ENCODE peak calls at places on chromosomes 12 and 14, in five cellular contexts. E, K, Y, O and V are unnamed samples.

GRCh38 chr14:36750244-36750643 is 88.6 kb downstream of the PAX9 start:
- DNase-seq in Y (no peak), K (no peak), O (no peak), E (no peak), V (no peak)

GRCh38 chr12:54571166-54571856 is 17.1 kb downstream of the PPP1R1A start:
- DNase-seq in K (no peak), Y (no peak), O (no peak), E (no peak), V (no peak)

GRCh38 chr14:54200726-54201125 is 196.1 kb upstream of the CDKN3 start:
- DNase-seq in Y (no peak), K (no peak), E (no peak), O (no peak), V (no peak)

GRCh38 chr14:20460458-20461229 is 590 bp downstream of the PIP4P1 start:
- DNase-seq in K (no peak), Y (no peak), E (no peak), O (no peak), V (peak; percentile 88)

GRCh38 chr12:121102307-121102706 is 30.4 kb upstream of the P2RX7 start:
- DNase-seq in O (no peak), Y (no peak), K (no peak), E (no peak), V (no peak)

GRCh38 chr12:19489168-19489567 is 49.9 kb downstream of the AEBP2 start:
- DNase-seq in Y (no peak), K (no peak), O (no peak), E (no peak), V (no peak)

GRCh38 chr12:14327717-14328116 is 37.8 kb upstream of the ATF7IP start:
- DNase-seq in E (no peak), Y (no peak), K (no peak), O (no peak), V (no peak)

GRCh38 chr14:91414475-91415342 is 2.9 kb downstream of the CCDC88C start:
- DNase-seq in E (no peak), O (no peak), Y (no peak), K (no peak), V (no peak)

GRCh38 chr14:32809255-32809654 is 129.4 kb upstream of the NPAS3 start:
- DNase-seq in O (no peak), Y (no peak), K (no peak), E (no peak), V (no peak)

GRCh38 chr14:40682131-40682913 is 924.4 kb upstream of the LRFN5 start:
- DNase-seq in Y (no peak), O (no peak), K (no peak), E (no peak), V (no peak)

GRCh38 chr12:89827592-89827991 is 119.0 kb upstream of the ATP2B1 start:
- DNase-seq in O (no peak), Y (no peak), E (no peak), K (no peak), V (peak; percentile 62)

GRCh38 chr12:58378038-58378437 is 436.7 kb downstream of the ATP23 start:
- DNase-seq in Y (no peak), K (no peak), E (no peak), O (no peak), V (no peak)

GRCh38 chr12:18262514-18262913 is 1.2 kb downstream of the PIK3C2G start:
- DNase-seq in Y (no peak), K (no peak), E (no peak), O (no peak), V (no peak)

GRCh38 chr12:55060970-55061543 is 41.3 kb downstream of the NEUROD4 start:
- DNase-seq in K (no peak), O (no peak), E (no peak), Y (no peak), V (no peak)

GRCh38 chr12:129049917-129050316 is 196.6 kb downstream of the GLT1D1 start:
- DNase-seq in E (no peak), K (no peak), Y (no peak), O (no peak), V (no peak)

GRCh38 chr14:49114161-49114893 is 471.9 kb downstream of the RPS29 start:
- DNase-seq in Y (no peak), O (no peak), E (no peak), K (no peak), V (no peak)

GRCh38 chr12:5945071-5946008 is at the start of gene ANO2:
- DNase-seq in E (no peak), K (no peak), Y (no peak), O (no peak), V (no peak)

GRCh38 chr12:101459642-101460346 is 15.3 kb upstream of the SPIC start:
- DNase-seq in K (no peak), Y (peak; percentile 59), O (no peak), E (no peak), V (no peak)

GRCh38 chr12:132589856-132590255 is 20.5 kb downstream of the LRCOL1 start:
- DNase-seq in Y (no peak), E (no peak), O (no peak), K (no peak), V (no peak)

GRCh38 chr12:73935817-73936216 is 601.8 kb upstream of the ATXN7L3B start:
- DNase-seq in O (no peak), E (no peak), Y (peak; percentile 24), K (no peak), V (no peak)

GRCh38 chr14:100662850-100663527 is 63.7 kb upstream of the DLK1 start:
- DNase-seq in E (no peak), O (no peak), Y (peak; percentile 87), K (peak; percentile 82), V (peak; percentile 88)

GRCh38 chr12:100372846-100373245 is 16.0 kb downstream of the SLC17A8 start:
- DNase-seq in O (no peak), K (no peak), Y (no peak), E (no peak), V (no peak)

GRCh38 chr14:60946773-60947172 is 34.1 kb downstream of the TRMT5 start:
- DNase-seq in O (no peak), E (no peak), Y (no peak), K (no peak), V (no peak)

GRCh38 chr12:22018860-22019259 is 27.2 kb upstream of the CMAS start:
- DNase-seq in Y (no peak), K (no peak), E (no peak), O (no peak), V (no peak)

GRCh38 chr12:112813836-112814235 is 22.3 kb downstream of the RPH3A start:
- DNase-seq in E (no peak), O (no peak), Y (no peak), K (no peak), V (no peak)

GRCh38 chr12:128961957-128962356 is 108.7 kb downstream of the GLT1D1 start:
- DNase-seq in Y (no peak), O (no peak), K (no peak), E (no peak), V (no peak)

GRCh38 chr12:110677206-110677911 is 11.6 kb downstream of the HVCN1 start:
- DNase-seq in E (no peak), Y (no peak), K (no peak), O (no peak), V (no peak)

GRCh38 chr12:3293446-3294161 is 197.4 kb upstream of the PRMT8 start:
- DNase-seq in K (no peak), E (no peak), Y (no peak), O (no peak), V (no peak)

GRCh38 chr12:122849352-122850047 is 14.2 kb downstream of the HIP1R start:
- DNase-seq in Y (no peak), E (no peak), K (no peak), O (no peak), V (no peak)

GRCh38 chr12:89448526-89448925 is 76.1 kb downstream of the GALNT4 start:
- DNase-seq in O (no peak), E (no peak), Y (no peak), K (no peak), V (no peak)

GRCh38 chr12:120719496-120720233 is 6.0 kb upstream of the ACADS start:
- DNase-seq in K (no peak), E (no peak), Y (no peak), O (no peak), V (no peak)

GRCh38 chr12:2284321-2284813 is 231.6 kb downstream of the CACNA1C start:
- DNase-seq in K (no peak), Y (no peak), O (no peak), E (no peak), V (no peak)

GRCh38 chr12:47967461-47968430 is 4.3 kb downstream of the TMEM106C start:
- DNase-seq in O (no peak), E (no peak), Y (no peak), K (no peak), V (no peak)

GRCh38 chr12:122099856-122100255 is 21.3 kb downstream of the MLXIP start:
- DNase-seq in E (no peak), O (no peak), K (no peak), Y (no peak), V (no peak)

GRCh38 chr12:117034691-117035090 is 64.5 kb downstream of the TESC start:
- DNase-seq in E (no peak), K (no peak), Y (no peak), O (no peak), V (no peak)

GRCh38 chr12:15192721-15193120 is 28.5 kb downstream of the RERG start:
- DNase-seq in E (no peak), O (no peak), Y (no peak), K (no peak), V (no peak)

GRCh38 chr14:102319351-102320032 is at the start of gene ZNF839:
- DNase-seq in O (peak; percentile 89), K (peak; percentile 95), E (peak; percentile 97), Y (peak; percentile 81), V (peak; percentile 95)
- TF ChIP-seq POLR2A in O (peak; percentile 30), K (peak; percentile 72), E (no peak), Y (no peak), V (peak; percentile 46)

GRCh38 chr12:118136559-118137003 is 657 bp downstream of the PEBP1 start:
- DNase-seq in K (peak; percentile 65), E (peak; percentile 84), O (peak; percentile 43), Y (no peak), V (peak; percentile 44)
- TF ChIP-seq POLR2A in K (no peak), E (no peak), O (no peak), Y (no peak), V (no peak)

DNA sequence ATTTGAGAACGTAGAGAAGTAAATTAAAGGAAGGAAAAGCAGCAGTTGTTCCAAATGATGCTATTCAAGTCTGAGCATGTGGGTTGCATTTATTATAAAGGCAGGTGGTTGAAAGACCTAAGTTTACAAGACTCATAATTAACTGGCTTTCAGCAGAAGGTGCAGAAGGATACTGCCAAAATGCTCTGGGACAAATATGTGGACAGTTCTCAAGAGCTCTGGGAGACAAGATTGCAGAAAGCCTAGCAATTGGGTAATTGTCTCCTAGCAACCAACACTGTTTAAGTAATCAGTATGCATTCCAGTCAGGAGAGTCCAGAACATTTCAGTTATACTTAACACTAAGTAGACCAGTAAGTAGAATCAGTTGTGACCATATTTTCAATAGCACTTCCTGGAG is 131.5 kb downstream of the GPR135 start:
- DNase-seq in K (no peak), Y (no peak), O (no peak), E (no peak), V (no peak)
- TF ChIP-seq POLR2A in K (no peak), Y (no peak), O (no peak), E (no peak), V (no peak)

DNA sequence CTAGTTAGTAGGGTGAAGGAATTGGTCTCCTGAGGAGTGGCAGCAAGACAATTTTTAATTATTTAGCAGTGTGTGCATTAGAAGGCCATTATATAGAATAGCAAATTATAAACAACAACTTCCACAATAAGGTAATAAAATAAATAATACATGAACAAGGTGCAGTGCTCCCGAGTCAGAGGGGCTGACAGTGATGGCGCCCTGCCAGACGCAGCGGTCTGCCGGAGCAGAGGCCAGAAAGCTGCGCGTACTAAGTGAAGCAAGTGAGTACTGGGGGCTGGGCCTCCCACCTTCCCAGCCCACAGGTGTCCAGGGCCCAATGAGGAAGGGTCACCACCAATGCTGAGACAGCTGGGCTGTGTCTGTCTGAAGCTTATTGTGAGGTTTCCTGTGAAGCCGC is 72.0 kb upstream of the VRK1 start:
- DNase-seq in E (no peak), O (no peak), K (no peak), Y (no peak), V (no peak)
- TF ChIP-seq POLR2A in E (no peak), O (no peak), K (no peak), Y (no peak), V (no peak)